ENCODE peak calls at places on chromosomes 3 and 15, in eight cellular contexts. I, V, E, N, T, F, J and O are unnamed samples.

GRCh38 chr3:20878676-20879075 is 692.7 kb upstream of the SGO1 start:
- DNase-seq in J (no peak), V (no peak), F (no peak), I (no peak), T (no peak), E (no peak), N (no peak), O (no peak)

GRCh38 chr3:14428087-14429067 is 26.0 kb downstream of the SLC6A6 start:
- DNase-seq in J (no peak), E (no peak), I (no peak), N (no peak), V (peak; percentile 22), F (no peak), T (no peak), O (no peak)

GRCh38 chr3:132554437-132554836 is 42.6 kb upstream of the ACKR4 start:
- DNase-seq in J (no peak), E (no peak), T (peak; percentile 69), I (no peak), F (no peak), N (peak; percentile 57), V (no peak), O (no peak)

GRCh38 chr3:64295594-64295993 is 70.3 kb upstream of the PRICKLE2 start:
- DNase-seq in V (no peak), T (peak; percentile 93), F (no peak), E (peak; percentile 46), I (no peak), J (peak; percentile 52), N (peak; percentile 77), O (no peak)

GRCh38 chr3:179301645-179302044 is 21.2 kb upstream of the ZNF639 start:
- DNase-seq in J (no peak), N (no peak), I (no peak), F (no peak), T (no peak), V (no peak), E (no peak), O (no peak)

GRCh38 chr3:134085034-134085775 is 55.5 kb upstream of the SLCO2A1 start:
- DNase-seq in V (no peak), F (no peak), N (no peak), J (no peak), T (peak; percentile 67), E (no peak), I (no peak), O (no peak)

GRCh38 chr3:70992557-70992956 is 591.0 kb downstream of the FOXP1 start:
- DNase-seq in F (no peak), I (no peak), N (no peak), V (no peak), J (no peak), E (no peak), T (peak; percentile 22), O (no peak)

GRCh38 chr3:118803096-118803476 is 231.6 kb downstream of the IGSF11 start:
- DNase-seq in I (no peak), T (no peak), E (no peak), J (no peak), N (no peak), F (no peak), V (no peak), O (no peak)

GRCh38 chr3:188061133-188061532 is 92.8 kb upstream of the LPP start:
- DNase-seq in T (peak; percentile 59), I (no peak), E (no peak), F (no peak), N (peak; percentile 53), J (peak; percentile 80), V (no peak), O (peak; percentile 72)

GRCh38 chr3:36663666-36664291 is 100.6 kb downstream of the DCLK3 start:
- DNase-seq in T (peak; percentile 43), V (no peak), F (no peak), J (no peak), E (no peak), N (no peak), I (no peak), O (peak; percentile 32)

GRCh38 chr15:78351539-78351938 is 11.4 kb downstream of the CRABP1 start:
- DNase-seq in J (no peak), F (no peak), E (no peak), T (no peak), V (no peak), N (no peak), I (no peak), O (no peak)

GRCh38 chr3:14199641-14200040 is 21.0 kb downstream of the LSM3 start:
- DNase-seq in I (no peak), F (no peak), N (no peak), J (peak; percentile 69), V (no peak), E (no peak), T (no peak), O (no peak)

GRCh38 chr3:18445421-18446066 is 20.4 kb upstream of the SATB1 start:
- DNase-seq in J (no peak), F (no peak), T (no peak), N (no peak), I (no peak), V (no peak), E (no peak), O (no peak)

GRCh38 chr15:55394694-55395093 is 13.5 kb downstream of the CCPG1 start:
- DNase-seq in V (no peak), E (no peak), I (no peak), J (no peak), N (no peak), T (peak; percentile 26), F (no peak), O (no peak)

GRCh38 chr3:13716540-13717221 is 163.2 kb downstream of the WNT7A start:
- DNase-seq in J (no peak), F (no peak), T (no peak), E (no peak), N (no peak), I (no peak), V (no peak), O (no peak)

GRCh38 chr3:182487048-182487447 is 306.3 kb upstream of the ATP11B start:
- DNase-seq in F (no peak), I (no peak), J (no peak), E (no peak), V (no peak), T (no peak), N (no peak), O (no peak)

GRCh38 chr3:144031938-144032337 is 60.3 kb downstream of the DIPK2A start:
- DNase-seq in F (peak; percentile 26), E (no peak), I (no peak), T (peak; percentile 34), N (no peak), J (no peak), V (no peak), O (no peak)

GRCh38 chr15:23422099-23422945 is 24.7 kb downstream of the GOLGA6L2 start:
- DNase-seq in N (no peak), F (no peak), I (no peak), V (no peak), E (no peak), T (no peak), J (no peak), O (no peak)

GRCh38 chr3:184314700-184315505 is 497 bp downstream of the EIF4G1 start:
- DNase-seq in F (peak; percentile 89), N (peak; percentile 47), J (peak; percentile 46), I (peak; percentile 75), T (peak; percentile 86), E (no peak), V (peak; percentile 63), O (peak; percentile 84)

GRCh38 chr3:177906573-177907229 is 629.5 kb upstream of the KCNMB2 start:
- DNase-seq in V (no peak), I (no peak), T (peak; percentile 78), E (no peak), N (no peak), F (no peak), J (no peak), O (no peak)

GRCh38 chr3:177905173-177905894 is 630.9 kb upstream of the KCNMB2 start:
- DNase-seq in T (peak; percentile 95), N (peak; percentile 83), V (no peak), F (no peak), J (no peak), I (no peak), E (peak; percentile 72), O (no peak)

GRCh38 chr3:177904661-177905060 is 631.6 kb upstream of the KCNMB2 start:
- DNase-seq in J (no peak), I (no peak), V (no peak), T (peak; percentile 81), N (peak; percentile 31), E (peak; percentile 37), F (no peak), O (no peak)

DNA sequence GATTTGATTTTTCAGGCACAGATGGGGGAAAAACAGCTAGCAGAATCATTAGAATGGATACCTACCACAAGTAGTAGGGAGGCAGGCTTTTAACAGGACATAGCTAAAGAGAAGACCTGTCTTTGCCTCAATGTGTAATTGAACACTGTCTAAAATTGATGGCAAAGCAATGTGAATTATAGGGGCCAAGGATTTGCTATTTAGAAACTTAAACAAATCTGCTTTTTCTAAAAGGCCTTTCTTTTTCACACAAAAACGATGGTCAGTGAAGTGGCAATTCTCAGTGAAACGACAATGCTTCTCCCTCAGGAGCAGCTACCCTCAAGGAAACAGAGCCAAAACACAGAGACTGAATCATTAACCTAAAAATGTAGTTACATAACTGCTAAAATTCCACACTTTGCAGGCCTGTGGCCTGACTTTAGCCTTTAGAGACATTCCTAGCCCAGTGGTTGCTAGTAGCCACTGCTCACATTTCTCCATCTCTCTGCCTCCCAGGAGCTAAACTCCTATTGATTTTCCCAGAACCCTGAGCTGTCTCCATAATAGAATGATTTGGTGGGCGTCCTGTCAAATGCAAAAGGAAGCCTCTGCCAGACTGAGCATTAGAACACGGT is 630.2 kb upstream of the KCNMB2 start:
- DNase-seq in E (peak; percentile 74), J (peak; percentile 5), V (no peak), N (peak; percentile 79), F (no peak), I (no peak), T (peak; percentile 96), O (peak; percentile 24)
- TF ChIP-seq CTCF in E (peak; percentile 26), J (no peak), V (no peak), N (peak; percentile 38), F (no peak), I (no peak), T (peak; percentile 40), O (no peak)

GRCh38 chr15:72474912-72475601 is 927 bp downstream of the ARIH1 start:
- DNase-seq in V (peak; percentile 73), F (peak; percentile 70), J (peak; percentile 77), T (peak; percentile 84), E (peak; percentile 9), N (peak; percentile 70), I (peak; percentile 76), O (peak; percentile 80)
- TF ChIP-seq CTCF in V (no peak), F (no peak), J (peak; percentile 21), T (peak; percentile 2), E (no peak), N (peak; percentile 13), I (no peak), O (no peak)

GRCh38 chr15:76185716-76186115 is 125.6 kb downstream of the ETFA start:
- DNase-seq in I (no peak), T (peak; percentile 74), J (peak; percentile 64), N (peak; percentile 68), E (peak; percentile 49), F (no peak), V (no peak), O (peak; percentile 63)
- TF ChIP-seq CTCF in I (peak; percentile 34), T (peak; percentile 63), J (no peak), N (peak; percentile 87), E (peak; percentile 67), F (peak; percentile 47), V (no peak), O (peak; percentile 77)

DNA sequence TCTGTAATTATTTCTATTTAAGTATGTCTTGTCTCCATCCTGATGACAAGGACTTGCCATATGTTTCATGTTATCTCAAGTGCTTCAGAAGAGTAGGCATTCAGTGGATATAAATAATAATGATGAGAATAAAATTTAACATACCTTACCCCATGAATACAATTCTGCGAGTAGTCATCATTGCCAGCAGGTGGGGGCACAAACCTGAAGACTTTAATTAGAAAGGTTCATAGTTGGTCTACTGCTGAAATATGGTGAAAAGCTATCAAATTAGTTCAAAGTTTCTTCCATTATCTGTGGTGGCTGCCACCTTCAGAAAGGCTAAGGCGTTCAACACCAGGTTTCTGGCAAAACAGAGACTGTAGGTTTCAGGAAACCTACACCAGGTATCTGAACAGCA is 100.9 kb downstream of the P3H2 start:
- DNase-seq in J (no peak), F (no peak), T (no peak), E (no peak), I (no peak), V (no peak), N (no peak), O (peak; percentile 33)
- TF ChIP-seq CTCF in J (no peak), F (no peak), T (no peak), E (no peak), I (no peak), V (no peak), N (no peak), O (no peak)